ENCODE peak calls at places on chromosomes 1 and 21, in nine cellular contexts. R is HAP-1; Q is fibroblast of the conjunctiva; U is nephron progenitor cell; D is Right ventricle myocardium superior; K is activated naive CD8-positive, alpha-beta T cell treated with anti-CD3 and anti-CD28 coated beads, Interleukin-2, amount 50 U/mL, for 24 hours; S is naive B cell; T is DND-41; X is non-pigmented ciliary epithelial cell. E is an unnamed sample.

GRCh38 chr21:33767960-33768359 is 125.7 kb downstream of the ITSN1 start:
- DNase-seq in S (no peak), Q (no peak), X (no peak), T (no peak), U (no peak), D (no peak), K (no peak), R (no peak), E (no peak)

GRCh38 chr1:67749844-67750689 is 65.1 kb downstream of the GADD45A start:
- DNase-seq in U (no peak), D (no peak), X (no peak), R (no peak), T (no peak), K (no peak), Q (peak; percentile 78), S (no peak), E (peak; percentile 51)

GRCh38 chr1:169546087-169546995 is 39.9 kb downstream of the F5 start:
- DNase-seq in K (peak; percentile 35), X (peak; percentile 68), S (peak; percentile 61), T (peak; percentile 68), Q (peak; percentile 79), R (peak; percentile 69), U (peak; percentile 51), D (no peak), E (peak; percentile 82)

GRCh38 chr1:182669266-182669665 is 15.1 kb downstream of the RGS8 start:
- DNase-seq in Q (no peak), R (no peak), D (no peak), X (no peak), T (no peak), S (no peak), U (peak; percentile 11), K (no peak), E (no peak)

GRCh38 chr1:61397495-61397894 is 315.1 kb downstream of the NFIA start:
- DNase-seq in Q (no peak), R (no peak), X (no peak), D (no peak), K (no peak), U (no peak), S (no peak), T (no peak), E (no peak)

GRCh38 chr1:116504308-116505156 is 66.3 kb downstream of the CD58 start:
- DNase-seq in X (no peak), T (peak; percentile 92), D (peak; percentile 85), R (no peak), K (peak; percentile 81), Q (peak; percentile 48), U (no peak), S (peak; percentile 77), E (no peak)

GRCh38 chr21:46050651-46051378 is 47.1 kb upstream of the COL6A2 start:
- DNase-seq in D (no peak), K (no peak), Q (no peak), U (no peak), R (no peak), S (no peak), X (no peak), T (no peak), E (no peak)

GRCh38 chr1:33634806-33635205 is 162.4 kb downstream of the ZSCAN20 start:
- DNase-seq in U (peak; percentile 60), T (peak; percentile 29), S (no peak), D (peak; percentile 46), K (peak; percentile 14), X (no peak), R (peak; percentile 66), Q (no peak), E (peak; percentile 36)

GRCh38 chr1:52002038-52002917 is 11.8 kb upstream of the RAB3B start:
- DNase-seq in K (peak; percentile 44), U (peak; percentile 64), D (no peak), Q (peak; percentile 90), R (peak; percentile 87), T (peak; percentile 69), X (peak; percentile 86), S (peak; percentile 62), E (peak; percentile 93)

GRCh38 chr1:26357121-26357602 is 3.2 kb upstream of the CRYBG2 start:
- DNase-seq in T (no peak), D (no peak), X (no peak), U (no peak), S (no peak), Q (no peak), K (no peak), R (no peak), E (no peak)

GRCh38 chr1:155219592-155220031 is 11.1 kb downstream of the MTX1 start:
- DNase-seq in Q (no peak), D (no peak), K (no peak), R (no peak), X (no peak), S (no peak), T (peak; percentile 24), U (no peak), E (peak; percentile 55)

GRCh38 chr1:151340870-151341754 is 5.9 kb downstream of the RFX5 start:
- DNase-seq in K (peak; percentile 56), U (peak; percentile 51), X (no peak), S (peak; percentile 60), Q (peak; percentile 80), T (peak; percentile 56), D (no peak), R (peak; percentile 67), E (peak; percentile 88)

GRCh38 chr1:185595835-185596667 is 138.1 kb upstream of the HMCN1 start:
- DNase-seq in D (no peak), U (peak; percentile 56), R (peak; percentile 79), X (peak; percentile 3), Q (peak; percentile 3), K (peak; percentile 36), S (no peak), T (peak; percentile 53), E (peak; percentile 59)

GRCh38 chr1:178121883-178122282 is 28.0 kb downstream of the RASAL2 start:
- DNase-seq in K (no peak), U (no peak), X (no peak), S (no peak), D (no peak), Q (no peak), T (no peak), R (peak; percentile 48), E (no peak)

GRCh38 chr1:240765732-240766363 is 153.9 kb upstream of the GREM2 start:
- DNase-seq in R (no peak), K (no peak), U (no peak), D (no peak), S (no peak), X (peak; percentile 76), T (no peak), Q (no peak), E (no peak)

GRCh38 chr1:64687725-64688285 is 57.1 kb upstream of the RAVER2 start:
- DNase-seq in R (no peak), S (no peak), K (no peak), T (no peak), D (peak; percentile 64), Q (no peak), U (no peak), X (no peak), E (peak; percentile 48)

GRCh38 chr1:15370781-15371467 is 38.8 kb upstream of the EFHD2 start:
- DNase-seq in X (no peak), S (no peak), R (peak; percentile 42), K (no peak), T (no peak), Q (no peak), U (no peak), D (peak; percentile 71), E (peak; percentile 30)

GRCh38 chr1:193310569-193310968 is 124.2 kb upstream of the B3GALT2 start:
- DNase-seq in S (no peak), X (no peak), T (no peak), K (no peak), U (no peak), D (no peak), Q (no peak), R (no peak), E (no peak)

GRCh38 chr1:1562556-1563195 is 12.0 kb downstream of the SSU72 start:
- DNase-seq in T (no peak), U (no peak), S (no peak), D (peak; percentile 64), K (no peak), Q (no peak), X (no peak), R (no peak), E (no peak)

GRCh38 chr1:245500546-245500945 is 345.8 kb downstream of the KIF26B start:
- DNase-seq in K (no peak), U (no peak), D (no peak), T (no peak), R (no peak), S (no peak), Q (peak; percentile 55), X (peak; percentile 31), E (peak; percentile 73)

GRCh38 chr21:44489962-44490361 is 34.7 kb downstream of the LRRC3 start:
- DNase-seq in T (no peak), R (no peak), K (no peak), U (no peak), X (no peak), Q (no peak), D (no peak), S (no peak), E (no peak)

GRCh38 chr1:22808846-22809501 is 98.3 kb downstream of the EPHB2 start:
- DNase-seq in Q (peak; percentile 61), U (no peak), R (no peak), K (no peak), S (no peak), T (no peak), X (no peak), D (peak; percentile 82), E (peak; percentile 39)